ENCODE peak calls at places on chromosomes 16 and 17, in four cellular contexts. R is activated naive CD4-positive, alpha-beta T cell; D is brain microvascular endothelial cell; E is neural progenitor cell. U is an unnamed sample.

GRCh38 chr17:385195-385835 is 32.7 kb upstream of the RPH3AL start:
- DNase-seq in R (no peak), D (no peak), E (peak; percentile 81), U (no peak)

GRCh38 chr17:53004902-53005301 is 817.8 kb upstream of the KIF2B start:
- DNase-seq in R (no peak), E (no peak), D (no peak), U (no peak)

GRCh38 chr16:62034236-62035114 is 1.8 kb downstream of the CDH8 start:
- DNase-seq in D (no peak), E (peak; percentile 66), R (no peak), U (no peak)

GRCh38 chr16:61263400-61263799 is 772.8 kb downstream of the CDH8 start:
- DNase-seq in R (no peak), D (no peak), E (no peak), U (no peak)

GRCh38 chr17:21842332-21843317 is 150.3 kb downstream of the KCNJ18 start:
- DNase-seq in D (no peak), R (no peak), E (no peak), U (no peak)

GRCh38 chr16:75116081-75116910 is at the start of gene LDHD:
- DNase-seq in R (no peak), D (peak; percentile 41), E (peak; percentile 67), U (no peak)

GRCh38 chr16:83418565-83418964 is 389.2 kb upstream of the HSBP1 start:
- DNase-seq in R (no peak), D (no peak), E (no peak), U (no peak)

GRCh38 chr17:78826836-78827509 is 13.6 kb downstream of the USP36 start:
- DNase-seq in R (no peak), D (no peak), E (no peak), U (no peak)

GRCh38 chr17:3542410-3543088 is 15.1 kb downstream of the TRPV3 start:
- DNase-seq in R (no peak), D (no peak), E (no peak), U (no peak)

GRCh38 chr16:56029026-56029425 is 153.9 kb upstream of the CES5A start:
- DNase-seq in D (no peak), R (no peak), E (no peak), U (no peak)

GRCh38 chr17:1965556-1966273 is 59.4 kb downstream of the RTN4RL1 start:
- DNase-seq in D (no peak), E (no peak), R (no peak), U (no peak)

GRCh38 chr17:66842959-66843358 is 8.0 kb downstream of the CACNG5 start:
- DNase-seq in R (no peak), D (no peak), E (no peak), U (no peak)

GRCh38 chr17:40290629-40291296 is 3.1 kb downstream of the CDC6 start:
- DNase-seq in D (peak; percentile 87), E (peak; percentile 70), R (no peak), U (no peak)

GRCh38 chr16:23557779-23558330 is 328 bp downstream of the UBFD1 start:
- DNase-seq in E (no peak), D (peak; percentile 5), R (peak; percentile 3), U (no peak)

GRCh38 chr17:7431231-7431630 is 2.6 kb downstream of the SPEM3 start:
- DNase-seq in R (no peak), D (no peak), E (no peak), U (no peak)

GRCh38 chr17:42459256-42459982 is 741 bp downstream of the ATP6V0A1 start:
- DNase-seq in E (peak; percentile 41), R (no peak), D (peak; percentile 41), U (peak; percentile 71)

GRCh38 chr17:80765241-80766022 is 220.8 kb downstream of the RPTOR start:
- DNase-seq in E (no peak), D (no peak), R (no peak), U (no peak)

GRCh38 chr17:1203111-1203966 is 23.6 kb upstream of the ABR start:
- DNase-seq in D (peak; percentile 60), E (peak; percentile 94), R (peak; percentile 31), U (peak; percentile 59)

GRCh38 chr17:4004517-4005295 is 40.5 kb upstream of the ATP2A3 start:
- DNase-seq in D (no peak), E (peak; percentile 85), R (peak; percentile 23), U (no peak)

GRCh38 chr16:8935989-8936388 is 27.7 kb downstream of the USP7 start:
- DNase-seq in R (no peak), E (peak; percentile 45), D (no peak), U (no peak)

GRCh38 chr17:61444831-61445230 is 7.4 kb upstream of the TBX4 start:
- DNase-seq in R (no peak), E (no peak), D (no peak), U (no peak)

GRCh38 chr17:76134911-76135809 is 5.9 kb downstream of the FOXJ1 start:
- DNase-seq in D (no peak), E (peak; percentile 48), R (no peak), U (no peak)

GRCh38 chr17:63476857-63477470 is at the start of gene ACE:
- DNase-seq in E (peak; percentile 76), D (no peak), R (no peak), U (no peak)

GRCh38 chr17:42680331-42680808 is 1.3 kb downstream of the CCR10 start:
- DNase-seq in D (no peak), E (no peak), R (no peak), U (no peak)

GRCh38 chr17:41869426-41869825 is 4.2 kb upstream of the KLHL11 start:
- DNase-seq in R (no peak), D (no peak), E (no peak), U (no peak)

GRCh38 chr17:52147872-52148271 is 10.6 kb downstream of the CA10 start:
- DNase-seq in D (no peak), E (no peak), R (no peak), U (no peak)

GRCh38 chr17:31525801-31526549 is 134.5 kb downstream of the RAB11FIP4 start:
- DNase-seq in D (no peak), E (peak; percentile 39), R (no peak), U (no peak)

GRCh38 chr16:79885320-79885719 is 284.8 kb upstream of the MAF start:
- DNase-seq in E (no peak), R (no peak), D (no peak), U (no peak)

GRCh38 chr16:84062734-84063640 is 20.4 kb upstream of the SLC38A8 start:
- DNase-seq in D (peak; percentile 80), R (peak; percentile 19), E (peak; percentile 92), U (peak; percentile 72)